ENCODE peak calls at places on chromosomes 2 and 18, in nine cellular contexts. A is adrenal gland, X is mesendoderm, H is tibial artery, E is fibroblast of mammary gland, U is heart right ventricle, Y is fibroblast of pulmonary artery, S is fibroblast of the aortic adventitia, L is neural progenitor cell. M is an unnamed sample.

GRCh38 chr2:138035597-138036217 is 71.4 kb downstream of the HNMT start:
- DNase-seq in H (no peak), L (peak; percentile 2), U (no peak), S (peak; percentile 51), A (no peak), X (peak; percentile 47), Y (peak; percentile 60), E (peak; percentile 31), M (peak; percentile 56)

GRCh38 chr2:208255557-208256106 is 761 bp upstream of the IDH1 start:
- DNase-seq in Y (no peak), L (no peak), X (no peak), A (no peak), E (no peak), H (no peak), U (no peak), S (no peak), M (no peak)

GRCh38 chr18:37698508-37699035 is 133.0 kb upstream of the CELF4 start:
- DNase-seq in X (peak; percentile 18), Y (no peak), L (no peak), E (no peak), U (no peak), A (no peak), H (no peak), S (no peak), M (no peak)

GRCh38 chr2:27966466-27966865 is 75.9 kb downstream of the BABAM2 start:
- DNase-seq in Y (peak; percentile 54), S (peak; percentile 34), X (no peak), U (no peak), E (peak; percentile 91), L (no peak), H (no peak), A (peak; percentile 49), M (peak; percentile 68)

GRCh38 chr2:24521975-24522639 is 31.1 kb downstream of the NCOA1 start:
- DNase-seq in Y (no peak), S (no peak), E (no peak), L (no peak), X (no peak), U (no peak), A (no peak), H (no peak), M (no peak)

GRCh38 chr2:207683879-207684627 is 27.4 kb upstream of the CCNYL1 start:
- DNase-seq in S (peak; percentile 54), Y (peak; percentile 43), H (no peak), U (no peak), X (no peak), A (no peak), E (peak; percentile 88), L (no peak), M (peak; percentile 86)

GRCh38 chr18:58991127-58991798 is 126.6 kb downstream of the ZNF532 start:
- DNase-seq in E (peak; percentile 59), A (no peak), X (no peak), U (no peak), H (no peak), S (peak; percentile 35), Y (peak; percentile 25), L (no peak), M (peak; percentile 55)

GRCh38 chr2:156436477-156437085 is 402 bp downstream of the GPD2 start:
- DNase-seq in L (peak; percentile 33), X (peak; percentile 59), E (no peak), A (no peak), Y (peak; percentile 25), S (peak; percentile 39), U (no peak), H (peak; percentile 22), M (peak; percentile 15)

GRCh38 chr18:68314403-68314802 is 400.5 kb downstream of the TMX3 start:
- DNase-seq in S (no peak), X (no peak), U (no peak), A (no peak), L (no peak), Y (no peak), E (peak; percentile 15), H (no peak), M (peak; percentile 13)

GRCh38 chr2:49954074-49954473 is 799.8 kb upstream of the FSHR start:
- DNase-seq in X (no peak), H (no peak), Y (no peak), E (no peak), U (no peak), L (no peak), A (no peak), S (no peak), M (no peak)

GRCh38 chr2:231524477-231525247 is 5.6 kb downstream of the NMUR1 start:
- DNase-seq in U (peak; percentile 46), S (no peak), A (no peak), H (no peak), Y (no peak), E (no peak), X (no peak), L (no peak), M (no peak)

GRCh38 chr2:134657650-134658250 is 61.0 kb downstream of the TMEM163 start:
- DNase-seq in X (peak; percentile 52), Y (peak; percentile 5), L (peak; percentile 49), U (no peak), A (no peak), H (no peak), S (peak; percentile 1), E (no peak), M (no peak)

DNA sequence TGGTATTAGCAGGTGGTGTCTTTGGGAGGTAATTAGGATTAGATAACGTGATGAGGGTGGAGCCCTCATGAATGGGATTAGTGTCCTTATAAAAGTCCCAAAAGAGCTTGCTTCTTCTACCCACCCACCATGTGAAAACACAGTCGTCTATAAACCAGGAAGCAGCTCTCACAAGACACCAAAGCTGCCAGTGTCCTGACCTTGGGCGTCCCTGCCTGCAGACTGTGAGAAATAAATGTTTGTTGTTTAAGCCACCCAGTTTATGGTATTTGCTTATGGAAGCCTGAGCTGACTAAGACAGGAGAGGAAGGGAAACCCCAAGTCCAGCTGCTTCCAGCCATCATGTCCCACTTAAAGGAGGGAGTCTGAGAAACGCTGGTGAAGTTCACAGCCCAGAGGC is 13.6 kb downstream of the ADI1 start:
- DNase-seq in E (no peak), X (no peak), H (no peak), Y (no peak), A (peak; percentile 29), S (no peak), L (no peak), U (no peak), M (no peak)
- H3K4me3 ChIP-seq in E (no peak overlapping the region), X (no peak overlapping the region), H (no peak overlapping the region), Y (no peak overlapping the region), A (no peak overlapping the region), S (no peak overlapping the region), L (no peak overlapping the region), U (no peak overlapping the region), M (no peak overlapping the region)

DNA sequence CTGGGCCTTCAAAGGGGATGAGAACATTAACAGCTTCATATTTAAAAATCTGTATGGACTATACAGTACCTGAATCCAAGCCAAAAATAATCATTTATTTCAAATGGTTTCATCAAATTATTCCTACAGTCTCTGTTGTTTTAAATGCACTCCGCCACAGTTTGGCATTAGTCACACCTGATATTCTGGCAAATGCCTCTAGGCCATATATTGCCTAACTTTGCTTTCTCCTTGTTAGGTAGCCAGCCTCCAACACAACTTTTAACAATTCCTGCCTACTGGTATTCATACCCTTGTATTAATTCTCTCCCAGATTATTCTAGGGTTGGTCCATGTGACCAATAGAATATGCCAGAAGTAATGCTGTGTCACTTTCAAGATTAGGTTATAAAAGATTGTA is 146.6 kb upstream of the FANCL start:
- DNase-seq in S (no peak), U (no peak), A (no peak), L (no peak), X (no peak), H (no peak), Y (no peak), E (no peak), M (no peak)
- H3K4me3 ChIP-seq in S (no peak overlapping the region), U (no peak overlapping the region), A (no peak overlapping the region), L (no peak overlapping the region), X (no peak overlapping the region), H (no peak overlapping the region), Y (no peak overlapping the region), E (no peak overlapping the region), M (no peak overlapping the region)

DNA sequence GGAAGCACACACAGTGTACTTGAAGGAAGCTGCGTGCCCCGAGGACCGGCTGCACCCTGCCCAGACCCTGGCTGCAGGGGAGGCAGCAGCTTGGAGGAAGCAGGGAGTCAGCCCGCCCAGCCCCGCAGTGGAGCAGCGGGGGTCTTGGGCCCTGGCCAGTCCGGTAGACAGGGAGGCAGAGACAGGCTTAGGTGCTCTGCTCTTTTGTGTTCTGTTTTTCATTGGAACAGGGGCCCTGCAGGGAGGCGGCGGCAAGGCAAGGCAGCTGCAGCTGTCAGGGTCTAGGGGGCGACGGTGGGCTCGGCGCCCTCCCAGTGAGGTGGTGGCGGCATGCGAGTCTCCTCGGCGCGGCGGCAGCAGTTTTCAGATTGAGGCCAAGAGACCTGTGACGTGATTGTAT is 53.3 kb upstream of the TFCP2L1 start:
- DNase-seq in U (no peak), L (peak; percentile 45), H (no peak), X (peak; percentile 66), E (no peak), S (no peak), Y (no peak), A (no peak), M (no peak)
- H3K4me3 ChIP-seq in U (no peak overlapping the region), L (no peak overlapping the region), H (no peak overlapping the region), X (no peak overlapping the region), E (no peak overlapping the region), S (no peak overlapping the region), Y (no peak overlapping the region), A (no peak overlapping the region), M (no peak overlapping the region)

GRCh38 chr2:97095661-97096060 is 979 bp upstream of the FAHD2B start:
- DNase-seq in X (no peak), Y (no peak), S (no peak), E (no peak), H (no peak), U (no peak), L (no peak), A (no peak), M (no peak)
- H3K4me3 ChIP-seq in X (no peak overlapping the region), Y (no peak overlapping the region), S (no peak overlapping the region), E (no peak overlapping the region), H (peak overlapping the region; percentile 53), U (no peak overlapping the region), L (peak overlapping the region; percentile 49), A (no peak overlapping the region), M (no peak overlapping the region)

DNA sequence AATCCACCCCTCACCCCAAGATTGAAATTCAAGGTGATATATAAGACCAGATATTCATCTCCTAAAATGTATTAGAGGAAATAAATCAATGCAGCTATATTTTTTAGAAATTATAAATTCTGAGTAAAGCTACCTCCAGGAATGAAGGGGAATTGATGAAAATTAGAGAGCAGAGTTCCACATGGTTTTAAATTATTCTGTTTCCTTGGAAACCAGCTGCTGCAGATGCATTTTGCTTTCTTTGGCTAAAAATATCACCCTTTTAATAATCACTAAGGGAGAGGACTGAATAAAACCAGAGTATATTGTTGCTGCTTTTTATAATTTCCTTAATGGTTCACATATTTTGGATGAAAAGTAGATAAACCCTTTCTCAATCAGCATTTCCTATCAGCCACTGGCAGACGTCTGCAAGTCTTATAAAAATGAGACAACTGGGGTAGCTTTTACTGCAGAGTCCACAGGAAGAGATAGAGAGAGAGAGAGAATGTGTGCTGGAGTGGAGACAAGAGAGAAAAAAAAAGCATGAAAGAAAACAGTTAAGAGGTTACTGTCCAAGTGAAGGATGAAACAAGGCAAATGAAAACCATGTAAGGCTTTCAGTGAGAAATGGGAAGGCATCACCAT is 2.0 kb downstream of the CSRNP3 start:
- DNase-seq in X (peak; percentile 36), Y (peak; percentile 45), U (no peak), H (no peak), E (no peak), L (no peak), S (peak; percentile 25), A (no peak), M (no peak)
- H3K4me3 ChIP-seq in X (no peak overlapping the region), Y (no peak overlapping the region), U (peak overlapping the region; percentile 5), H (no peak overlapping the region), E (no peak overlapping the region), L (peak overlapping the region; percentile 78), S (no peak overlapping the region), A (no peak overlapping the region), M (no peak overlapping the region)